ENCODE peak calls at places on chromosomes 11 and 22, in four cellular contexts. J is IMR-90, M is fibroblast of lung, B is mammary epithelial cell. X is an unnamed sample.

GRCh38 chr11:68135161-68135560 is 14.0 kb upstream of the CHKA start:
- DNase-seq in J (no peak), M (no peak), B (no peak), X (no peak)

GRCh38 chr22:39900306-39901227 is at the start of gene GRAP2:
- DNase-seq in J (no peak), M (no peak), B (no peak), X (no peak)

GRCh38 chr22:27594474-27595134 is 207.0 kb downstream of the MN1 start:
- DNase-seq in J (no peak), M (no peak), B (no peak), X (no peak)

GRCh38 chr11:5285703-5286102 is 16.0 kb upstream of the HBE1 start:
- DNase-seq in J (no peak), M (no peak), B (peak; percentile 89), X (no peak)

GRCh38 chr11:3088806-3089205 is 31.6 kb upstream of the CARS1 start:
- DNase-seq in J (no peak), M (no peak), B (no peak), X (no peak)

GRCh38 chr11:7019500-7020182 is 505 bp downstream of the ZNF214 start:
- DNase-seq in J (peak; percentile 20), M (no peak), B (peak; percentile 3), X (no peak)

GRCh38 chr11:8963569-8964323 is 496 bp downstream of the TMEM9B start:
- DNase-seq in J (no peak), M (no peak), B (no peak), X (peak; percentile 70)

GRCh38 chr11:123616505-123617198 is 37.8 kb downstream of the SCN3B start:
- DNase-seq in J (peak; percentile 86), M (peak; percentile 78), B (peak; percentile 82), X (no peak)

GRCh38 chr11:8757533-8757932 is 74.9 kb downstream of the RPL27A start:
- DNase-seq in J (no peak), M (no peak), B (no peak), X (no peak)

GRCh38 chr11:87213444-87213843 is 175.7 kb downstream of the TMEM135 start:
- DNase-seq in J (no peak), M (no peak), B (no peak), X (no peak)

GRCh38 chr22:38657248-38657909 is 941 bp downstream of the CBY1 start:
- DNase-seq in J (no peak), M (peak; percentile 20), B (peak; percentile 59), X (peak; percentile 31)

GRCh38 chr11:38296211-38296776 is 1698.3 kb upstream of the RAG2 start:
- DNase-seq in J (no peak), M (no peak), B (no peak), X (no peak)

GRCh38 chr11:121104223-121104831 is 3.3 kb downstream of the TECTA start:
- DNase-seq in J (no peak), M (no peak), B (no peak), X (no peak)

GRCh38 chr11:102560555-102561011 is 30.0 kb upstream of the MMP7 start:
- DNase-seq in J (peak; percentile 52), M (peak; percentile 97), B (peak; percentile 85), X (peak; percentile 65)

GRCh38 chr22:32905400-32905799 is 103.9 kb downstream of the TIMP3 start:
- DNase-seq in J (no peak), M (no peak), B (no peak), X (no peak)

GRCh38 chr22:49772692-49773091 is 55.0 kb downstream of the BRD1 start:
- DNase-seq in J (no peak), M (no peak), B (no peak), X (no peak)

GRCh38 chr11:112004389-112004788 is 20.8 kb upstream of the DLAT start:
- DNase-seq in J (no peak), M (no peak), B (no peak), X (peak; percentile 30)

GRCh38 chr11:91773090-91773489 is 451.5 kb upstream of the FAT3 start:
- DNase-seq in J (no peak), M (peak; percentile 44), B (no peak), X (peak; percentile 48)

GRCh38 chr22:39302431-39302960 is 16.9 kb downstream of the RPL3 start:
- DNase-seq in J (no peak), M (no peak), B (no peak), X (no peak)

GRCh38 chr22:29040385-29041275 is 21.0 kb downstream of the C22orf31 start:
- DNase-seq in J (peak; percentile 93), M (peak; percentile 93), B (peak; percentile 63), X (peak; percentile 64)

GRCh38 chr22:19641254-19641982 is 72.9 kb upstream of the SEPTIN5 start:
- DNase-seq in J (no peak), M (no peak), B (peak; percentile 34), X (peak; percentile 2)

GRCh38 chr11:77468527-77468926 is 5.4 kb downstream of the PAK1 start:
- DNase-seq in J (no peak), M (no peak), B (no peak), X (no peak)

GRCh38 chr11:77470971-77471370 is 2.9 kb downstream of the PAK1 start:
- DNase-seq in J (no peak), M (no peak), B (no peak), X (no peak)

GRCh38 chr11:77467233-77467632 is 6.7 kb downstream of the PAK1 start:
- DNase-seq in J (peak; percentile 12), M (no peak), B (no peak), X (peak; percentile 88)

GRCh38 chr11:77470504-77470903 is 3.4 kb downstream of the PAK1 start:
- DNase-seq in J (no peak), M (no peak), B (no peak), X (no peak)

DNA sequence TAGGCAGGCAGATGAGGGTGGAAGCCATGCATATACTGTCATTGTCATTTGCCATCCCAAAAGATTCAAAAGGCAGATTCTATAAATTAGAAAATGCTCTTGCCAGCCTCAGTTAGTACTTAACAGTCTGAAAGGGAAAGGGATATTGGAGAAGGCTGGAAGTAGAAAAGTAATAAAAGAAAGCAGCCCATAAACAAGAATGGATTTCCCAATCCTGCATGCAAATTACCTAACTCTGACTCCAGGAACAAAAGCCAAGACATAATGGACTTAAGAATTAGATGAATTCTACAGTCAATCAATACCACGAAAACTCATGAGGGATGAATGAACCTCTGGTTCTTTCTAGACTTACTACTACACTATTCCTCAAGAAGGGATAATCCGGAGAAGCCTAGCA is 5.9 kb downstream of the PAK1 start:
- DNase-seq in J (no peak), M (peak; percentile 56), B (no peak), X (no peak)
- H3K4me1 ChIP-seq in J (no peaks in the 10 kb centered on the region), M (no peaks in the 10 kb centered on the region), B (peaks cover 14% of the 10 kb centered on the region), X (peaks cover 34% of the 10 kb centered on the region)

GRCh38 chr11:47487421-47487820 is 38.5 kb upstream of the RAPSN start:
- DNase-seq in J (no peak), M (no peak), B (no peak), X (no peak)
- H4K20me1 ChIP-seq in J (peaks cover 9% of the 10 kb centered on the region), M (no peaks in the 10 kb centered on the region), B (no peaks in the 10 kb centered on the region), X (no peaks in the 10 kb centered on the region)

GRCh38 chr22:47456031-47456430 is 693.6 kb downstream of the TBC1D22A start:
- DNase-seq in J (no peak), M (no peak), B (no peak), X (no peak)
- H3K9me3 ChIP-seq in J (peaks cover 45% of the 10 kb centered on the region), M (no peaks in the 10 kb centered on the region), B (peaks cover 37% of the 10 kb centered on the region), X (no peaks in the 10 kb centered on the region)

DNA sequence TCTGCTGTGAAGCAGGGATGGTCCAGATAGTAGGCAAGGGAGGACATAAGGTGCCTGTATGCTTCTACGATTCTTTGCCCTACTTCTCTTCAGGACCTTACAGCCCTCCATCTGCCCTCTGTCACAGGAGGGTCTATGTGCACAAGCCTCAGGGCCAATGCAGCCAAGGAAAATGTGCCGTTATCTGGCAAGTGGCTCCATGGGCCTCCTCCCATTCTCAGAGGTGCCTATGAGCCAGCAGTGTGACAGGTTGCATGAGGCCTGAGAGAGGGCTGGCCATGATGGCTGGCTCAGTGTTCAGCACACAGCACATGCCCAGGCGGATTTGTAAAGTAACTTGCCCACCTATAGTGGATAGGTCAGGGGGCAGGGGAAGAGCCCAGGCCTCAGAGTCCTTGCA is 51.3 kb upstream of the SUSD2 start:
- DNase-seq in J (no peak), M (no peak), B (no peak), X (no peak)
- H3K4me1 ChIP-seq in J (peaks cover 1% of the 10 kb centered on the region), M (peaks cover 6% of the 10 kb centered on the region), B (no peaks in the 10 kb centered on the region), X (no peaks in the 10 kb centered on the region)

GRCh38 chr11:30895046-30895445 is 308.9 kb upstream of the MPPED2 start:
- DNase-seq in J (no peak), M (no peak), B (no peak), X (no peak)

GRCh38 chr11:30889116-30889765 is 303.1 kb upstream of the MPPED2 start:
- DNase-seq in J (peak; percentile 45), M (peak; percentile 5), B (no peak), X (peak; percentile 3)
- H4K20me1 ChIP-seq in J (no peaks in the 10 kb centered on the region), M (no peaks in the 10 kb centered on the region), B (no peaks in the 10 kb centered on the region), X (no peaks in the 10 kb centered on the region)

DNA sequence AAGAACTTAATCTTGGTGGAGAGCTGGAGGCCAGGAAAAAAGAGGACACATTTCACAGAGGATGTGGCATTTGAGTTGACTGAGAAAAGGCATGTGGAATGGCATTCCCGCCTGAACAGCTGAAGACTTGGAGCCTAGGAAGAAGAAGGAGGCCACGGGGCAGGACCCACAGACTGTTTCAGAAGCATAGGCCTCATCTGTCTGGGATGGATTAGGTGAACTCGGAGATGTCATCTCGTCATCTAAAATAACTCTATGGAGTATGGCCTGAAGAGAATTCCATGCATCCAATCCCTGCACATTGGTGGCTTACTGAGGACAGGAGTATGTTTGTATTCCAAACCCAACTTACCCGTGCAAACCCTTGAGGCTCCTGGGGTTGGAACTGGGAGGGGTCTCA is 16.5 kb downstream of the SPATA19 start:
- DNase-seq in J (no peak), M (no peak), B (no peak), X (no peak)
- H3K9me3 ChIP-seq in J (peaks cover 50% of the 10 kb centered on the region), M (no peaks in the 10 kb centered on the region), B (no peaks in the 10 kb centered on the region), X (peaks cover 16% of the 10 kb centered on the region)

GRCh38 chr11:35166369-35167360 is 27.7 kb downstream of the CD44 start:
- DNase-seq in J (peak; percentile 93), M (peak; percentile 51), B (peak; percentile 98), X (peak; percentile 98)
- H3K4me1 ChIP-seq in J (peaks cover 50% of the 10 kb centered on the region), M (peaks cover 61% of the 10 kb centered on the region), B (peaks cover 78% of the 10 kb centered on the region), X (peaks cover 64% of the 10 kb centered on the region)

DNA sequence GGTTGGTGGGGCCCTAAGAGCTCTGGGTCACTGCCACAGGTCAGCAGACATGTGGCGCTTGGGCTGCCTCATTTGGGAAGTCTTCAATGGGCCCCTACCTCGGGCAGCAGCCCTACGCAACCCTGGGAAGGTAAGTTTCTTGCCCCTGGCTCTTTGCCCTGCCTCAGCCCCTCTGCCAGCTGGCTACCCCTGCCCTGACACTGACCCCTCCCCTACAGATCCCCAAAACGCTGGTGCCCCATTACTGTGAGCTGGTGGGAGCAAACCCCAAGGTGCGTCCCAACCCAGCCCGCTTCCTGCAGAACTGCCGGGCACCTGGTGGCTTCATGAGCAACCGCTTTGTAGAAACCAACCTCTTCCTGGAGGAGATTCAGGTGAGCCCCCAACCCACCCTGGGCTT is 1.9 kb downstream of the SCYL1 start:
- DNase-seq in J (no peak), M (no peak), B (no peak), X (no peak)
- H4K20me1 ChIP-seq in J (peaks cover 48% of the 10 kb centered on the region), M (no peaks in the 10 kb centered on the region), B (no peaks in the 10 kb centered on the region), X (no peaks in the 10 kb centered on the region)

X was measured in PC-3.